ENCODE peak calls at places on chromosomes 13 and 19, in five cellular contexts. One of them, this sample, is unnamed.

GRCh38 chr13:97279913-97280312 is 57.8 kb downstream of the MBNL2 start:
- DNase-seq in thyroid gland: no peak
- DNase-seq in fibroblast of lung: peak
- DNase-seq in endodermal cell: no peak
- DNase-seq in GM06990: no peak
- DNase-seq in this sample: peak

GRCh38 chr13:111344471-111345191 is 24.2 kb downstream of the TEX29 start:
- DNase-seq in GM06990: no peak
- DNase-seq in endodermal cell: peak
- DNase-seq in thyroid gland: peak
- DNase-seq in fibroblast of lung: peak
- DNase-seq in this sample: peak

GRCh38 chr13:25170554-25171107 is 1.5 kb downstream of the AMER2 start:
- DNase-seq in endodermal cell: peak
- DNase-seq in thyroid gland: no peak
- DNase-seq in fibroblast of lung: no peak
- DNase-seq in GM06990: no peak
- DNase-seq in this sample: peak

GRCh38 chr19:47848871-47849473 is 10.1 kb upstream of the TPRX2 start:
- DNase-seq in GM06990: no peak
- DNase-seq in fibroblast of lung: peak
- DNase-seq in thyroid gland: no peak
- DNase-seq in endodermal cell: peak
- DNase-seq in this sample: peak

GRCh38 chr19:35247526-35248309 is 1.1 kb upstream of the LSR start:
- DNase-seq in fibroblast of lung: no peak
- DNase-seq in thyroid gland: peak
- DNase-seq in endodermal cell: peak
- DNase-seq in GM06990: peak
- DNase-seq in this sample: no peak

GRCh38 chr13:39039033-39039432 is 777 bp downstream of the NHLRC3 start:
- DNase-seq in thyroid gland: no peak
- DNase-seq in GM06990: no peak
- DNase-seq in fibroblast of lung: no peak
- DNase-seq in endodermal cell: no peak
- DNase-seq in this sample: peak

GRCh38 chr13:67192751-67193150 is 37.4 kb downstream of the PCDH9 start:
- DNase-seq in fibroblast of lung: no peak
- DNase-seq in thyroid gland: no peak
- DNase-seq in GM06990: no peak
- DNase-seq in endodermal cell: no peak
- DNase-seq in this sample: no peak

GRCh38 chr13:79870123-79870522 is 389.2 kb downstream of the NDFIP2 start:
- DNase-seq in thyroid gland: no peak
- DNase-seq in endodermal cell: no peak
- DNase-seq in fibroblast of lung: peak
- DNase-seq in GM06990: no peak
- DNase-seq in this sample: no peak

GRCh38 chr13:60150538-60150937 is 13.2 kb downstream of the DIAPH3 start:
- DNase-seq in fibroblast of lung: no peak
- DNase-seq in thyroid gland: no peak
- DNase-seq in endodermal cell: no peak
- DNase-seq in GM06990: no peak
- DNase-seq in this sample: no peak

GRCh38 chr19:29568036-29568788 is 37.9 kb upstream of the POP4 start:
- DNase-seq in endodermal cell: no peak
- DNase-seq in GM06990: no peak
- DNase-seq in thyroid gland: no peak
- DNase-seq in fibroblast of lung: no peak
- DNase-seq in this sample: no peak

GRCh38 chr19:55545913-55546495 is 661 bp upstream of the SBK3 start:
- DNase-seq in endodermal cell: no peak
- DNase-seq in thyroid gland: no peak
- DNase-seq in GM06990: no peak
- DNase-seq in fibroblast of lung: peak
- DNase-seq in this sample: no peak

GRCh38 chr19:23698711-23699520 is 11.9 kb upstream of the ZNF675 start:
- DNase-seq in endodermal cell: no peak
- DNase-seq in fibroblast of lung: no peak
- DNase-seq in GM06990: no peak
- DNase-seq in thyroid gland: peak
- DNase-seq in this sample: no peak

GRCh38 chr19:955803-956746 is 28.1 kb upstream of the WDR18 start:
- DNase-seq in fibroblast of lung: no peak
- DNase-seq in thyroid gland: no peak
- DNase-seq in GM06990: no peak
- DNase-seq in endodermal cell: no peak
- DNase-seq in this sample: no peak

GRCh38 chr13:21971662-21972635 is 301.1 kb downstream of the FGF9 start:
- DNase-seq in fibroblast of lung: peak
- DNase-seq in endodermal cell: no peak
- DNase-seq in GM06990: no peak
- DNase-seq in thyroid gland: no peak
- DNase-seq in this sample: no peak

GRCh38 chr13:25727250-25727649 is 324.6 kb downstream of the SHISA2 start:
- DNase-seq in thyroid gland: no peak
- DNase-seq in endodermal cell: no peak
- DNase-seq in fibroblast of lung: no peak
- DNase-seq in GM06990: no peak
- DNase-seq in this sample: no peak

GRCh38 chr13:97434417-97435296 is 688 bp downstream of the RAP2A start:
- DNase-seq in fibroblast of lung: no peak
- DNase-seq in endodermal cell: peak
- DNase-seq in thyroid gland: peak
- DNase-seq in GM06990: peak
- DNase-seq in this sample: peak

GRCh38 chr19:35225951-35226350 is 2.6 kb downstream of the FAM187B start:
- DNase-seq in fibroblast of lung: no peak
- DNase-seq in endodermal cell: no peak
- DNase-seq in thyroid gland: no peak
- DNase-seq in GM06990: no peak
- DNase-seq in this sample: no peak

GRCh38 chr19:18029617-18030338 is 21.8 kb downstream of the ARRDC2 start:
- DNase-seq in endodermal cell: no peak
- DNase-seq in GM06990: no peak
- DNase-seq in thyroid gland: no peak
- DNase-seq in fibroblast of lung: no peak
- DNase-seq in this sample: no peak

GRCh38 chr19:23917856-23918255 is 3.2 kb downstream of the ZNF726 start:
- DNase-seq in fibroblast of lung: no peak
- DNase-seq in thyroid gland: peak
- DNase-seq in GM06990: no peak
- DNase-seq in endodermal cell: no peak
- DNase-seq in this sample: peak

GRCh38 chr13:111900390-111901180 is 166.4 kb upstream of the SOX1 start:
- DNase-seq in GM06990: no peak
- DNase-seq in thyroid gland: peak
- DNase-seq in fibroblast of lung: no peak
- DNase-seq in endodermal cell: peak
- DNase-seq in this sample: no peak

GRCh38 chr19:6988257-6988656 is 33.0 kb downstream of the MBD3L2B start:
- DNase-seq in thyroid gland: no peak
- DNase-seq in fibroblast of lung: no peak
- DNase-seq in endodermal cell: no peak
- DNase-seq in GM06990: no peak
- DNase-seq in this sample: no peak

GRCh38 chr13:19332380-19332779 is 150.8 kb upstream of the TUBA3C start:
- DNase-seq in fibroblast of lung: no peak
- DNase-seq in GM06990: no peak
- DNase-seq in thyroid gland: no peak
- DNase-seq in endodermal cell: no peak
- DNase-seq in this sample: no peak

GRCh38 chr13:80141114-80141849 is 199.6 kb downstream of the SPRY2 start:
- DNase-seq in GM06990: no peak
- DNase-seq in fibroblast of lung: peak
- DNase-seq in thyroid gland: peak
- DNase-seq in endodermal cell: peak
- DNase-seq in this sample: peak

GRCh38 chr13:41700790-41701310 is 243.5 kb downstream of the RGCC start:
- DNase-seq in fibroblast of lung: peak
- DNase-seq in endodermal cell: no peak
- DNase-seq in thyroid gland: peak
- DNase-seq in GM06990: no peak
- DNase-seq in this sample: peak

GRCh38 chr13:41533266-41533665 is 75.9 kb downstream of the RGCC start:
- DNase-seq in GM06990: no peak
- DNase-seq in endodermal cell: no peak
- DNase-seq in thyroid gland: no peak
- DNase-seq in fibroblast of lung: no peak
- DNase-seq in this sample: no peak

GRCh38 chr13:46609726-46610125 is 56.8 kb downstream of the LRCH1 start:
- DNase-seq in GM06990: no peak
- DNase-seq in fibroblast of lung: no peak
- DNase-seq in thyroid gland: no peak
- DNase-seq in endodermal cell: no peak
- DNase-seq in this sample: no peak

GRCh38 chr19:50178859-50179537 is 15.9 kb upstream of the IZUMO2 start:
- DNase-seq in thyroid gland: no peak
- DNase-seq in endodermal cell: no peak
- DNase-seq in fibroblast of lung: no peak
- DNase-seq in GM06990: peak
- DNase-seq in this sample: no peak

GRCh38 chr19:10603873-10604459 is 16.9 kb upstream of the AP1M2 start:
- DNase-seq in GM06990: no peak
- DNase-seq in fibroblast of lung: no peak
- DNase-seq in endodermal cell: no peak
- DNase-seq in thyroid gland: no peak
- DNase-seq in this sample: peak

GRCh38 chr19:47679922-47680857 is 33.0 kb upstream of the EHD2 start:
- DNase-seq in GM06990: no peak
- DNase-seq in endodermal cell: no peak
- DNase-seq in thyroid gland: no peak
- DNase-seq in fibroblast of lung: no peak
- DNase-seq in this sample: no peak

GRCh38 chr13:98874029-98874397 is 103.9 kb downstream of the DOCK9 start:
- DNase-seq in GM06990: no peak
- DNase-seq in thyroid gland: no peak
- DNase-seq in fibroblast of lung: no peak
- DNase-seq in endodermal cell: no peak
- DNase-seq in this sample: no peak

GRCh38 chr13:52070929-52071523 is 46.5 kb downstream of the UTP14C start:
- DNase-seq in endodermal cell: no peak
- DNase-seq in thyroid gland: no peak
- DNase-seq in GM06990: no peak
- DNase-seq in fibroblast of lung: peak
- DNase-seq in this sample: peak

GRCh38 chr19:38879400-38879751 is 1.3 kb upstream of the RINL start:
- DNase-seq in thyroid gland: no peak
- DNase-seq in GM06990: no peak
- DNase-seq in fibroblast of lung: no peak
- DNase-seq in endodermal cell: peak
- DNase-seq in this sample: no peak

GRCh38 chr13:48066310-48066989 is 28.5 kb downstream of the MED4 start:
- DNase-seq in fibroblast of lung: peak
- DNase-seq in GM06990: peak
- DNase-seq in endodermal cell: no peak
- DNase-seq in thyroid gland: no peak
- DNase-seq in this sample: peak

GRCh38 chr19:47447470-47448359 is 24.0 kb downstream of the SLC8A2 start:
- DNase-seq in thyroid gland: no peak
- DNase-seq in endodermal cell: peak
- DNase-seq in fibroblast of lung: peak
- DNase-seq in GM06990: no peak
- DNase-seq in this sample: no peak

DNA sequence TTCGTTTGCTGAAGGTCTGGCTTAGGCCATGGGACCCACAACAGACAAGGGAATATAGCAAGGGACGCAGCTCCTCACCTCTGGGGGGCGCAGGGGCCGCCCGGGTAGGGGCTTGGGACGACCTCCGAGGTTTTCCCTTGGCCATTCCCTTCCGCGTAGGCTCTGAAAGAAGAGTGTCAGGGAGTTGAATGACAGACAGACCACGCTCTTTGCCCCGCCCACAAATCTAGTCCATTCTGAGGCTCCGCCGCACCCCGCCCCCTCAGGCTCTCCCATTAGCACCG is 11.4 kb upstream of the ZNF414 start:
- DNase-seq in endodermal cell: no peak
- DNase-seq in thyroid gland: no peak
- DNase-seq in fibroblast of lung: no peak
- DNase-seq in GM06990: no peak
- DNase-seq in this sample: no peak
- TF ChIP-seq CTCF in endodermal cell: peak
- TF ChIP-seq CTCF in thyroid gland: no peak
- TF ChIP-seq CTCF in fibroblast of lung: peak
- TF ChIP-seq CTCF in GM06990: peak
- TF ChIP-seq CTCF in this sample: peak

DNA sequence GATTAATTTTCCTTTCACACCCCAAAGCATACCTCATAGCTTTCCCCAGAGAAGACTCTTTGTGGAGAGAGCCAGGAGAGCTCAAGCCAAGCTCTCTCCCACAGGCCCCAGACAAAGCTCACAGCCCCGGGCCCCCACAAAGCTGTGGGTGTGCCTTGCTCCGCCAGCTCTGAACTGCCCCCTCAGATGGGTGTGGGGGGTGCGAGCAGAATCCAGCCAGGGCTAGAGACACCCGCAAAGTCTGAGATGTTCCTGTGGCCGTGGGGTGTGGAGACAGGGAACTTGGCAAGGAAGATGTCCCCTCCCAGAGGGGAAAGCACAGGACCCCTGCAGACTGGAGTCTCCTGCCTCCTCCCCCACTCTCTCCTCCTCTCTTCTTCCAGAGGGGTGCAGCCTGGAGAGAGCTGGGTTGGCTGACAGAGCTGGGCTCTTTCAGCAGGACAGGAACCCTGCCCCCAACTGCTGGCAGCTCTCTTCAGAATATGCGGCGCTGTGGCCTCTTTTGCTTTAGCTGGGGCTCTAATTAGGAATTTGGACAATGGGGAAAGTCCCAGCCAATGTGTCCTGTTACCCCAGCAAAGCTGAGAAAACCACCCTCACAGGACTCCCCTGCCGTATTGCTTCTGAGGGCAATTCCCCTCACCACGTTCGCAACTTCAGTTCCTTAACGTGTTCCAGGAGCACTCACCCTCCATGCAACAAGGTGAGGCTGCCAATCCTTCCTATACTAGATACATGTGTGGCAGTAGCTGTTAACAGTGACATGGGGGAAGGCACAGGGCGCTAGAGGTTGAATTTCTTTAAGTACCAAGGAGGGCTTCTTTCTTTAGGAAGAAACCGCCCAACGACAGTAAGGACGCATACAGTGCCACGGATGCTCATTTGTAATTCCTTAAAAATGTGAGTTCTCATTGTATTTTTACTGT is 170.0 kb downstream of the COL4A1 start:
- DNase-seq in fibroblast of lung: no peak
- DNase-seq in thyroid gland: no peak
- DNase-seq in endodermal cell: peak
- DNase-seq in GM06990: no peak
- DNase-seq in this sample: no peak
- H3K4me3 ChIP-seq in fibroblast of lung: no peak
- H3K4me3 ChIP-seq in thyroid gland: no peak
- H3K4me3 ChIP-seq in endodermal cell: peak
- H3K4me3 ChIP-seq in GM06990: peak
- H3K4me3 ChIP-seq in this sample: no peak

GRCh38 chr19:57452307-57452706 is 4.6 kb downstream of the VN1R1 start:
- DNase-seq in GM06990: no peak
- DNase-seq in thyroid gland: no peak
- DNase-seq in fibroblast of lung: no peak
- DNase-seq in endodermal cell: no peak
- DNase-seq in this sample: no peak
- TF ChIP-seq CTCF in GM06990: no peak
- TF ChIP-seq CTCF in thyroid gland: no peak
- TF ChIP-seq CTCF in fibroblast of lung: no peak
- TF ChIP-seq CTCF in endodermal cell: no peak
- TF ChIP-seq CTCF in this sample: no peak

GRCh38 chr19:15464394-15465385 is at the start of gene RASAL3:
- DNase-seq in endodermal cell: peak
- DNase-seq in thyroid gland: no peak
- DNase-seq in GM06990: peak
- DNase-seq in fibroblast of lung: no peak
- DNase-seq in this sample: no peak
- H3K4me3 ChIP-seq in endodermal cell: no peak
- H3K4me3 ChIP-seq in thyroid gland: peak
- H3K4me3 ChIP-seq in GM06990: peak
- H3K4me3 ChIP-seq in fibroblast of lung: no peak
- H3K4me3 ChIP-seq in this sample: no peak

This sample was measured in choroid plexus epithelial cell.